ENCODE peak calls at places on chromosomes 1 and 21, in nine cellular contexts. S is ACHN; M is activated T-cell treated with anti-CD3 and anti-CD28 coated beads, Interleukin-2, amount 50 U/mL, for 72 hours; O is ascending aorta; I is stimulated activated CD4-positive, alpha-beta T cell treated with anti-CD3 and anti-CD28 coated beads, TNF-alpha, amount 100 ng/mL, for 1 hour; R is cerebellum; P is cardiac muscle cell; B is memory B cell; G is heart left ventricle. X is an unnamed sample.

GRCh38 chr1:23013657-23014056 is 2.0 kb downstream of the TEX46 start:
- DNase-seq in O (no peak), R (peak; percentile 10), S (peak; percentile 16), B (no peak), P (peak; percentile 13), G (no peak), I (no peak), M (no peak), X (no peak)

GRCh38 chr1:45954401-45954847 is 151.0 kb downstream of the MAST2 start:
- DNase-seq in I (no peak), P (no peak), B (no peak), O (no peak), R (no peak), S (peak; percentile 80), M (no peak), G (no peak), X (no peak)

GRCh38 chr1:241596633-241597032 is 43.5 kb downstream of the CHML start:
- DNase-seq in B (no peak), O (no peak), P (no peak), S (peak; percentile 33), I (no peak), R (no peak), G (no peak), M (no peak), X (no peak)

GRCh38 chr1:14263671-14264070 is 334.8 kb upstream of the KAZN start:
- DNase-seq in B (no peak), O (no peak), R (no peak), M (no peak), P (no peak), S (no peak), G (no peak), I (no peak), X (no peak)

GRCh38 chr1:9145021-9145668 is 16.2 kb upstream of the GPR157 start:
- DNase-seq in S (peak; percentile 53), R (no peak), O (no peak), I (no peak), P (no peak), M (peak; percentile 43), B (no peak), G (no peak), X (no peak)

GRCh38 chr1:230681599-230681998 is 32.3 kb downstream of the AGT start:
- DNase-seq in P (peak; percentile 74), M (peak; percentile 5), G (no peak), O (no peak), R (no peak), I (no peak), S (peak; percentile 58), B (no peak), X (no peak)

GRCh38 chr1:238982736-238983135 is 403.6 kb upstream of the CHRM3 start:
- DNase-seq in S (no peak), G (no peak), M (no peak), O (no peak), I (no peak), R (no peak), B (no peak), P (peak; percentile 47), X (no peak)

GRCh38 chr1:3564921-3565831 is 46.1 kb downstream of the MEGF6 start:
- DNase-seq in G (no peak), I (peak; percentile 27), P (peak; percentile 56), R (peak; percentile 30), M (peak; percentile 51), S (peak; percentile 14), B (peak; percentile 57), O (no peak), X (peak; percentile 76)

GRCh38 chr1:228071839-228072657 is 10.5 kb upstream of the ARF1 start:
- DNase-seq in P (no peak), G (peak; percentile 22), R (no peak), B (no peak), I (no peak), M (no peak), O (no peak), S (no peak), X (no peak)

GRCh38 chr1:110319332-110320167 is 19.6 kb upstream of the RBM15 start:
- DNase-seq in I (no peak), S (no peak), M (no peak), R (no peak), G (no peak), P (no peak), B (no peak), O (no peak), X (no peak)

GRCh38 chr1:34693081-34693480 is 61.8 kb upstream of the GJB5 start:
- DNase-seq in I (no peak), S (no peak), R (no peak), B (no peak), G (no peak), P (no peak), M (no peak), O (no peak), X (no peak)

GRCh38 chr1:227870375-227870774 is 54.9 kb downstream of the PRSS38 start:
- DNase-seq in B (no peak), G (no peak), O (no peak), M (no peak), R (no peak), S (no peak), I (no peak), P (no peak), X (no peak)

GRCh38 chr21:17783816-17784598 is 35.1 kb downstream of the C21orf91 start:
- DNase-seq in P (no peak), R (no peak), O (no peak), S (no peak), M (no peak), B (no peak), G (no peak), I (no peak), X (peak; percentile 44)

GRCh38 chr1:114352797-114353196 is 158.2 kb downstream of the TRIM33 start:
- DNase-seq in M (no peak), I (no peak), R (peak; percentile 87), G (no peak), B (no peak), O (no peak), S (no peak), P (peak; percentile 12), X (no peak)

GRCh38 chr1:15718199-15718601 is 17.9 kb upstream of the SLC25A34 start:
- DNase-seq in M (no peak), P (no peak), B (no peak), R (no peak), G (no peak), O (no peak), I (no peak), S (no peak), X (no peak)

GRCh38 chr1:98133151-98133550 is 212.3 kb upstream of the DPYD start:
- DNase-seq in G (no peak), I (no peak), M (no peak), O (no peak), R (peak; percentile 1), B (no peak), S (no peak), P (no peak), X (no peak)

GRCh38 chr1:68047659-68048026 is 2.8 kb downstream of the DIRAS3 start:
- DNase-seq in S (no peak), I (no peak), B (no peak), P (no peak), M (peak; percentile 12), R (no peak), O (no peak), G (no peak), X (no peak)